ENCODE peak calls at places on chromosomes 6 and 20, in seven cellular contexts. W is K562, J is astrocyte of the spinal cord, Q is transverse colon, D is GM23338, K is brain microvascular endothelial cell, X is spleen. V is an unnamed sample.
A peak's percentile ranks its signal among the peaks of the same experiment; 100 is the strongest.

GRCh38 chr6:43269273-43270007 is 26.2 kb downstream of the TTBK1 start:
- DNase-seq in Q (peak; percentile 79), D (peak; percentile 47), J (no peak), K (no peak), W (peak; percentile 66), X (no peak), V (peak; percentile 41)

GRCh38 chr6:55875420-55875819 is at the start of gene BMP5:
- DNase-seq in W (no peak), J (peak; percentile 51), K (no peak), Q (no peak), D (peak; percentile 78), X (no peak), V (no peak)

GRCh38 chr6:107173779-107174178 is 58.5 kb upstream of the BEND3 start:
- DNase-seq in D (no peak), W (no peak), J (peak; percentile 5), Q (no peak), K (peak; percentile 14), X (no peak), V (no peak)

GRCh38 chr6:45075246-45075645 is 252.9 kb upstream of the RUNX2 start:
- DNase-seq in J (peak; percentile 96), K (peak; percentile 75), W (no peak), D (no peak), Q (no peak), X (no peak), V (no peak)

GRCh38 chr20:2118783-2119182 is 17.2 kb downstream of the STK35 start:
- DNase-seq in K (no peak), Q (no peak), W (peak; percentile 61), D (no peak), X (no peak), J (no peak), V (no peak)

GRCh38 chr6:130426078-130426726 is 60.4 kb downstream of the TMEM200A start:
- DNase-seq in W (no peak), K (peak; percentile 83), X (no peak), Q (no peak), J (peak; percentile 62), D (no peak), V (no peak)

GRCh38 chr20:63091901-63092659 is 85.3 kb upstream of the BHLHE23 start:
- DNase-seq in W (no peak), Q (peak; percentile 4), D (no peak), X (peak; percentile 66), K (no peak), J (no peak), V (no peak)

GRCh38 chr20:37309941-37310590 is 20.6 kb downstream of the MANBAL start:
- DNase-seq in K (no peak), J (no peak), W (no peak), X (no peak), D (no peak), Q (no peak), V (no peak)

GRCh38 chr20:43915209-43916072 is 789 bp downstream of the TOX2 start:
- DNase-seq in W (no peak), K (no peak), Q (peak; percentile 30), J (peak; percentile 18), X (no peak), D (peak; percentile 67), V (no peak)

GRCh38 chr6:36245572-36246031 is 24.3 kb upstream of the PNPLA1 start:
- DNase-seq in W (peak; percentile 42), Q (peak; percentile 72), D (peak; percentile 77), K (no peak), X (no peak), J (no peak), V (no peak)

GRCh38 chr6:31901415-31901952 is 402 bp downstream of the ZBTB12 start:
- DNase-seq in W (peak; percentile 85), X (peak; percentile 91), K (peak; percentile 18), D (peak; percentile 63), J (peak; percentile 37), Q (peak; percentile 68), V (peak; percentile 82)

GRCh38 chr6:41489284-41489851 is 56.8 kb upstream of the FOXP4 start:
- DNase-seq in W (no peak), K (no peak), Q (no peak), D (no peak), X (peak; percentile 56), J (peak; percentile 73), V (peak; percentile 56)

GRCh38 chr20:59006167-59006863 is 739 bp downstream of the CTSZ start:
- DNase-seq in D (peak; percentile 33), X (peak; percentile 87), J (no peak), K (no peak), W (no peak), Q (peak; percentile 56), V (peak; percentile 40)

GRCh38 chr6:169635345-169635744 is 66.5 kb downstream of the WDR27 start:
- DNase-seq in K (no peak), D (no peak), X (no peak), W (no peak), J (no peak), Q (no peak), V (no peak)

GRCh38 chr20:57397693-57398108 is 6.5 kb downstream of the RBM38 start:
- DNase-seq in Q (peak; percentile 57), J (no peak), W (no peak), D (no peak), K (no peak), X (peak; percentile 93), V (peak; percentile 63)

GRCh38 chr6:144847906-144848305 is 562.8 kb downstream of the UTRN start:
- DNase-seq in X (no peak), D (no peak), J (no peak), Q (no peak), W (no peak), K (no peak), V (no peak)

GRCh38 chr20:1335961-1336698 is 7.2 kb upstream of the SDCBP2 start:
- DNase-seq in J (no peak), Q (no peak), W (no peak), X (peak; percentile 51), D (no peak), K (no peak), V (no peak)

GRCh38 chr20:32898721-32899120 is 40.0 kb downstream of the EFCAB8 start:
- DNase-seq in J (no peak), D (no peak), Q (no peak), W (no peak), X (no peak), K (peak; percentile 1), V (no peak)

GRCh38 chr6:46465294-46466165 is 25.7 kb downstream of the RCAN2 start:
- DNase-seq in K (no peak), D (no peak), X (no peak), J (no peak), Q (no peak), W (no peak), V (no peak)

GRCh38 chr6:139533573-139534471 is 159.4 kb upstream of the CITED2 start:
- DNase-seq in J (peak; percentile 81), X (no peak), K (peak; percentile 63), D (no peak), Q (peak; percentile 74), W (peak; percentile 95), V (no peak)
- H3K4me3 ChIP-seq in J (no peak overlapping the region), X (no peak overlapping the region), K (no peak overlapping the region), D (no peak overlapping the region), Q (peak overlapping the region; percentile 14), W (peak overlapping the region; percentile 5), V (no peak overlapping the region)

DNA sequence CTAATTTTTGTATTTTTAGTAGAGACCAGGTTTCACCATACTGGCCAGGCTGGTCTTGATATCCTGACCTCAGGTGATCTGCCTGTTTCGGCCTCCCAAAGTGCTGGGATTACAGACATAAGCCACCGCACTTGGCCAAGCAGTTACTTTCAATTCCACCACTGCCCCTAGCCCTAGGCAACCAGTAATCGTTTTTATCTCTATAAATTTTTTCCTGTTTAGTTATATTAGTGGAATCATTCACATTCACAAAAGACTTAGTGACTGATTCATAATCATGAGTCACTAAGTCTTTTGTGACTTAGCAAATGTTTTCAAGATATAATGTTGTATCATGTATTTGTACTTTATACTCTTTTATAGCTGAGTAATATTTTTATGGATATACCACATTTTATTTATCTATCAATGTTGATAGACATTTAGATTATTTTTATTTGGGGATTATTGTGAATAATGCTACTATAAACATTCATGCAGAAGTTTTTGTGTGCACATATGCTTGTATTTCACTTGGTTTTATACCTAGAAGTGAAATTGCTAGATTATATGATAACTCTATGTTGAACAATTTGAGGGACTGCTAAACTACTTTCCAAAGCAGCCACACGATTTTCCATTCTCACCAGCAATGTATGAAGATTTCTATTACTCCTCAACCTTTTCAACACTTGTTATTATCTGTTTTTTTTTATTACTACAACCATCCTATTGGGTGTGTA is 421.4 kb upstream of the ID4 start:
- DNase-seq in W (no peak), Q (no peak), D (no peak), K (peak; percentile 57), X (no peak), J (peak; percentile 58), V (no peak)
- H3K4me3 ChIP-seq in W (no peak overlapping the region), Q (no peak overlapping the region), D (no peak overlapping the region), K (peak overlapping the region; percentile 6), X (no peak overlapping the region), J (no peak overlapping the region), V (no peak overlapping the region)

DNA sequence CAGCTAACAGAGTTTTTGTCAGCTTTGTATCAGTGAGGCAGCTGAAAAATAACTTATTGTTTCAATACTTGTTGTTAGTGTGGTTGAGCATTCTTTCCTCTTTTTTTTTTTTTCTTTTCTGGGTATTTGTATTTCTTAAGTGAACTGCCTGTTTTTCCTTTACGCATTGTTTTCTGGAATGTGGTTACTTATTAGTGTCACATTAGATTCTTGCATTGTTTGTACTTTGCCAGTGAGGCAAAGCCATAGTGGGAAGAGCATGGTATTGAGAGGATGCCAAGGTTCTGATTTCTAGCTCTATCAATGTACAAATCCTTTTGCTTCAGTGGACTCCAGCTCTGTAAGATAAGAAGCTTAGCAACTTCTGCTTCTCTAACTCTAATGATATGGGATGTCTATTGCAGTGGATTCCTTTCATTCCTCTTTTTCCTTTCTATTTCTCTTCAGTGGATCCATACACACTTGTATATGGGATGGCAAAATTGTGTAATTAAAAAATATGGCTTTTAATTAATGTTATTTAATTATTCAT is 3.9 kb downstream of the CDKAL1 start:
- DNase-seq in J (no peak), W (no peak), X (no peak), D (no peak), Q (no peak), K (no peak), V (no peak)
- H3K4me3 ChIP-seq in J (no peak overlapping the region), W (no peak overlapping the region), X (no peak overlapping the region), D (no peak overlapping the region), Q (no peak overlapping the region), K (no peak overlapping the region), V (no peak overlapping the region)

DNA sequence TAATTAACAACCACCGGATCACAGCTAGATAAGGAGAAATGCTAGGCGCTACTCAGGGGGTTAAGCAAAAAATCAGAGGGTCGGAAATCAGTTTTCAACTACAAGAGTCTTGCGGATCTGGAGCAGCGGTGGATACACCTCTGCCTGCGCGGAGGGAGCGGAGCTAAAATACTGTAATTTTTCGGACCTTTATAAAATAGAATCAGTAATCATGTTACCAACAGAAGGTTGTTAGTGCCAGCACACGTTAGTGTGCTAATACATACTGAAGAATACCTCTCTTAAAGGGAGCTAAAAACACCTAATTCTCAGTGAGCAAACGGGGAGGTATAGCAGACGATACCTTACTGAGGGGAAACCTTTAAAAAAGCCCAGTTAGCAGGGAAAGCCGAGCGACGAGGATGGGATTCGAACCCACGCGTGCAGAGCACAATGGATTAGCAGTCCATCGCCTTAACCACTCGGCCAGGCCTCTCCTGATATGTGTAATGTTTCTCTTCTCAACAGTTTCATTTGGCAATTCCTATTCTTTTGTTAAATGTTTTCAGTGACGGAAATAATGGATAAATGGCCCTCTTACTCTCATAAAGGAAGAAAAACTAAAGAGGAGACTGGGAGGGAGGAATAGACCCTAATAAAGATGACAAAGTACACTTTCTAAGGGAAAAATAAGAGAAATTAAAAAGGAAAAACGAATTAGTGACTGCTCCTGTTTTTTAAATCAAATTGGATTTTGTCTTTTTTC is 59.7 kb upstream of the BTN3A2 start:
- DNase-seq in X (peak; percentile 85), D (peak; percentile 80), W (peak; percentile 95), K (peak; percentile 91), Q (peak; percentile 58), J (peak; percentile 80), V (peak; percentile 66)
- H3K4me3 ChIP-seq in X (peak overlapping the region; percentile 38), D (peak overlapping the region; percentile 64), W (peak overlapping the region; percentile 41), K (peak overlapping the region; percentile 57), Q (peak overlapping the region; percentile 35), J (peak overlapping the region; percentile 45), V (peak overlapping the region; percentile 57)

V was measured in psoas muscle.